ENCODE peak calls at places on chromosomes 4 and X, in six cellular contexts. J is IMR-90, K is HepG2, X is A549, U is K562, T is GM12878. A is an unnamed sample.
A peak's percentile ranks its signal among the peaks of the same experiment; 100 is the strongest.

GRCh38 chr4:15888515-15888914 is 50.0 kb downstream of the FGFBP1 start:
- DNase-seq in T (no peak), J (peak; percentile 12), K (no peak), X (no peak), U (no peak), A (no peak)

GRCh38 chr4:8228319-8229250 is 29.5 kb downstream of the SH3TC1 start:
- DNase-seq in J (peak; percentile 86), X (peak; percentile 26), T (peak; percentile 76), U (peak; percentile 64), K (no peak), A (no peak)

GRCh38 chr4:110344165-110344564 is 131.8 kb upstream of the ENPEP start:
- DNase-seq in K (no peak), X (peak; percentile 3), T (no peak), J (no peak), U (no peak), A (peak; percentile 30)

GRCh38 chr4:3134201-3134600 is 59.7 kb downstream of the HTT start:
- DNase-seq in X (no peak), U (no peak), K (no peak), J (no peak), T (no peak), A (no peak)

GRCh38 chr4:144355809-144356757 is 215.6 kb upstream of the GYPA start:
- DNase-seq in J (peak; percentile 78), T (peak; percentile 51), K (peak; percentile 3), U (no peak), X (peak; percentile 12), A (peak; percentile 70)

GRCh38 chr4:38531126-38531737 is 132.8 kb upstream of the KLF3 start:
- DNase-seq in T (no peak), K (no peak), X (no peak), J (peak; percentile 3), U (no peak), A (peak; percentile 10)

GRCh38 chr4:108018884-108019187 is 29.1 kb downstream of the HADH start:
- DNase-seq in K (no peak), U (no peak), X (no peak), T (no peak), J (no peak), A (no peak)

GRCh38 chr4:114277690-114278089 is 298.2 kb upstream of the ARSJ start:
- DNase-seq in T (no peak), K (no peak), X (no peak), J (peak; percentile 70), U (no peak), A (no peak)

GRCh38 chr4:121213940-121214339 is 49.8 kb upstream of the TNIP3 start:
- DNase-seq in X (no peak), T (no peak), K (no peak), U (no peak), J (no peak), A (no peak)

GRCh38 chrX:141405486-141405877 is 163.2 kb upstream of the SPANXC start:
- DNase-seq in T (no peak), K (no peak), X (peak; percentile 70), J (no peak), U (no peak), A (no peak)

GRCh38 chr4:36189511-36190226 is 54.6 kb downstream of the ARAP2 start:
- DNase-seq in K (no peak), U (no peak), T (peak; percentile 56), X (no peak), J (no peak), A (no peak)

GRCh38 chr4:75777589-75777988 is 53.2 kb downstream of the USO1 start:
- DNase-seq in K (no peak), J (no peak), X (no peak), T (no peak), U (no peak), A (no peak)

GRCh38 chrX:40705658-40706312 is 29.6 kb downstream of the MED14 start:
- DNase-seq in J (no peak), K (no peak), T (no peak), U (no peak), X (no peak), A (no peak)

GRCh38 chr4:101795704-101796103 is 5.2 kb downstream of the BANK1 start:
- DNase-seq in J (no peak), T (no peak), K (no peak), X (no peak), U (no peak), A (no peak)

GRCh38 chr4:40422309-40422708 is 87.2 kb downstream of the CHRNA9 start:
- DNase-seq in K (no peak), J (no peak), T (no peak), U (no peak), X (no peak), A (no peak)
- TF ChIP-seq BHLHE40 in K (no peak), J (no peak), T (no peak), U (no peak), X (no peak), A (no peak)

GRCh38 chr4:174111350-174111888 is 172.0 kb downstream of the FBXO8 start:
- DNase-seq in K (no peak), T (no peak), U (no peak), X (no peak), J (no peak), A (no peak)

GRCh38 chr4:174105202-174105601 is 178.3 kb downstream of the FBXO8 start:
- DNase-seq in T (no peak), U (no peak), K (no peak), J (no peak), X (no peak), A (no peak)

GRCh38 chr4:174110180-174110579 is 173.3 kb downstream of the FBXO8 start:
- DNase-seq in X (no peak), K (no peak), T (no peak), J (no peak), U (no peak), A (no peak)

DNA sequence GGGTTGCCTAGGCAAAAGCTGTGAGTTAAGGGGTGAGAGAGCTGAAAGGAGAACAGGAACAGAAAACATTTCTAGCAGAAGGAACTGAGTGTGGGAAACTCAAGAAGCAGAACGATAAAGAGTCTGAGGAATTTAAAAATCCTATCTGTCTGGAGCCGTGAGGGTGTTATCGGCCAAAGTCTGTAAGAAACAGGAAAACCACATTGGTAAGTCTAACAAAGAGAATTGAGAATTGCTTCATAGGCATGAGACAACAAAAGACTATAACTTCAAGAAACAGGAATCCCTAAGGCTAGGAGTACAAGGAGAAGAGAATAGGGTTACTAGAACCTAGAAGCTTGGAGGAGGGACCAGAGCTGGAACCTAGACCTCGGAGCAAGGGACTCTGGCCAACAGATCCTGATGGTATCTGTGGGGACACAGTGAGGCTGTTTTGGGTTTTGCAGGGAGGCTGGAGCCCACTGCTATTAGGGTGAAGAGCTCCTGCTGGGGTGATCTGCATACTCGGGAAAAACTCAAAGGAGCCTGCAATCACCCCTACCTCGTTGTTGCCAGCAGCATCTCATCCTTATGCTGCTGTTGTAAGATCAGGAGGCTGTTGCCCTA is 175.6 kb downstream of the FBXO8 start:
- DNase-seq in X (no peak), J (no peak), T (no peak), K (no peak), U (no peak), A (no peak)
- TF ChIP-seq BHLHE40 in X (no peak), J (no peak), T (no peak), K (no peak), U (no peak), A (no peak)

GRCh38 chrX:16464369-16464768 is 185.6 kb upstream of the S100G start:
- DNase-seq in X (no peak), T (no peak), K (no peak), J (no peak), U (no peak), A (no peak)
- TF ChIP-seq BHLHE40 in X (no peak), T (no peak), K (no peak), J (no peak), U (no peak), A (no peak)

GRCh38 chr4:105657117-105657765 is 51.2 kb downstream of the INTS12 start:
- DNase-seq in K (no peak), X (no peak), J (no peak), T (no peak), U (no peak), A (no peak)
- TF ChIP-seq BHLHE40 in K (no peak), X (no peak), J (no peak), T (no peak), U (no peak), A (no peak)

GRCh38 chr4:4857001-4857808 is 2.3 kb upstream of the MSX1 start:
- DNase-seq in K (no peak), X (no peak), J (no peak), U (no peak), T (no peak), A (no peak)
- TF ChIP-seq BHLHE40 in K (no peak), X (no peak), J (no peak), U (no peak), T (no peak), A (no peak)

GRCh38 chr4:187475901-187476300 is 519.7 kb upstream of the ZFP42 start:
- DNase-seq in T (no peak), U (no peak), J (no peak), X (no peak), K (no peak), A (no peak)

GRCh38 chr4:187474238-187474637 is 521.3 kb upstream of the ZFP42 start:
- DNase-seq in X (no peak), K (no peak), J (no peak), U (no peak), T (no peak), A (no peak)

GRCh38 chr4:187477224-187477623 is 518.3 kb upstream of the ZFP42 start:
- DNase-seq in J (no peak), T (no peak), K (no peak), U (no peak), X (no peak), A (no peak)

GRCh38 chr4:187480146-187481145 is 515.1 kb upstream of the ZFP42 start:
- DNase-seq in J (peak; percentile 47), K (no peak), T (no peak), X (no peak), U (no peak), A (no peak)

DNA sequence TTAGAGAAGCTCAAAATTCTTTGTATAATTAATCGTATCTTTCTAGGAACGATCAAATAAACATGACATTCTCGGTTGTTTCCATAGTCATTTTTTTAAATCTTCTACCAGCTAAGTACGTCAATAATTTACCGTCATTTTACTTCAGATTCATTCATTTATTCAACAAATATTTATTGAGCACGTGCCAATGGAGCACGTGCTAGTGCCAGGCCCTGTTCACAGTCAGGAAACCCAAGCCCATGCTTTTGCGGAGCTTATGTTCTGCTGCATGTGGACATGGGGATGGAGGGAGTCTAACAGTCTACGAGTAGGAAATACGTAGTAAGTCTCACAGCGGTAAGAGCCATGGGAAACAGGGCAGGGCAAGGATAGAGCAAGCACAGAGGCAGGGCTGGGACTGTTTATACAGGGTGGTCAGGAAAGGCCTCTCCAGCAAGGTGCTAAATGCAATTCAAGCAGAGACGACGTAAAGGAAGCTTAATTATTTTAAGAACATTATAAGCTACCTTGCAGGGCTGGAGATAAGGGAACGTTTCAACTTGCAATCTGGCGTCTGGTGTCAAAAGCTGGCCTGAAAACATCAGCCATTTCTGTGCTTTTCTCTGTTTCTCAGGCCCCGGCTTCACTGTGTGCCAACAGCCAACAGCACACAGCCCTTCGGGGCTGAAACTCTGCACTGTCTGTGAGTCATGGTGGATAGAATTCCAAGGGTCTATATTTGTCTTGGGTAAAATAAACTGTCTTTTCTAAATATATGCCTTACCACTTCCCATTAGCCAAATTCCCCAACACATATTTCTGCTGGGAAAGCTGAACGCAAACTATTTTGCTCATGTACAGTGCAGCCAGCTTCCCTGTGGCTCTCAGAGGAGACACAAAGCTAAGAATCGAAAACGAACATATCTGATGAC is 517.0 kb upstream of the ZFP42 start:
- DNase-seq in J (peak; percentile 95), X (no peak), T (no peak), U (no peak), K (no peak), A (no peak)
- TF ChIP-seq BHLHE40 in J (peak; percentile 84), X (no peak), T (no peak), U (no peak), K (no peak), A (no peak)

A was measured in HEK293T.